ENCODE peak calls at places on chromosomes 5 and 9, in ten cellular contexts. Z, B, F, E, R, T, Y, X, K and O are unnamed samples.

GRCh38 chr5:175035882-175036533 is 311.6 kb downstream of the MSX2 start:
- DNase-seq in R (no peak), T (no peak), X (peak), B (no peak), K (no peak), Z (no peak), E (peak), Y (no peak), F (no peak), O (no peak)

GRCh38 chr5:124951676-124952075 is 205.2 kb upstream of the ZNF608 start:
- DNase-seq in R (no peak), F (no peak), Z (peak), T (no peak), E (no peak), X (no peak), Y (no peak), K (no peak), B (no peak), O (no peak)

GRCh38 chr5:6553986-6554385 is 78.9 kb downstream of the NSUN2 start:
- DNase-seq in X (no peak), F (no peak), E (no peak), Z (no peak), T (no peak), K (no peak), R (no peak), Y (no peak), B (no peak), O (no peak)

GRCh38 chr5:100900142-100900795 is 2.8 kb downstream of the ST8SIA4 start:
- DNase-seq in Z (peak), X (no peak), K (no peak), R (no peak), Y (peak), T (peak), B (peak), E (no peak), F (peak), O (no peak)

GRCh38 chr5:135376961-135377621 is 21.9 kb downstream of the MACROH2A1 start:
- DNase-seq in E (no peak), B (peak), F (no peak), R (no peak), Z (no peak), K (no peak), Y (no peak), X (no peak), T (no peak), O (no peak)

GRCh38 chr9:116860509-116861120 is 173.5 kb downstream of the TRIM32 start:
- DNase-seq in K (peak), Z (peak), F (peak), T (peak), Y (peak), X (peak), E (peak), B (peak), R (peak), O (peak)

GRCh38 chr9:133098104-133098754 is 22.8 kb downstream of the RALGDS start:
- DNase-seq in X (no peak), T (no peak), B (no peak), Y (peak), Z (no peak), F (no peak), E (no peak), R (peak), K (no peak), O (no peak)

GRCh38 chr5:146283344-146283761 is 55.3 kb upstream of the POU4F3 start:
- DNase-seq in E (peak), R (no peak), T (no peak), K (no peak), F (no peak), X (peak), Y (no peak), Z (no peak), B (peak), O (no peak)

DNA sequence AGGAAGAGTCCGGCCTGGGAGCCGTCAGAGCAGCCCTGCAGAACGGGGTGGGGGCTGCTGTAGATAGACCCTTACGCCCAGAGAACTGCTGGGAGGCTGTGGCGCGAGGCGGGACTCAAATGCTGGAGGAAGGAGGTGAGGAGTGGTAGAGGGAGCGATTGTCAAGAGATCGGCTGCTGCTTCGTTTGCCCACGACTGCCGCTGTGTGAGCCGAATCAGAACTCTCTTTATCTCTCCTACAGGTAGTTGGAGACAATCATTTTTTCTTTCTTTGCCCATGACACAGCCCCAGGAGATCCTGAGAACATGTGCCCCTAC is 446 bp downstream of the ZNF79 start:
- DNase-seq in E (no peak), Y (no peak), B (no peak), X (no peak), R (no peak), K (no peak), T (no peak), Z (no peak), F (no peak), O (no peak)
- TF ChIP-seq CTCF in E (no peak), Y (no peak), B (no peak), X (no peak), R (no peak), K (peak), T (no peak), Z (no peak), F (no peak), O (no peak)

GRCh38 chr5:91277840-91278239 is 105.3 kb downstream of the ARRDC3 start:
- DNase-seq in B (no peak), F (no peak), K (no peak), Y (no peak), E (no peak), Z (no peak), R (no peak), X (peak), T (no peak), O (peak)

GRCh38 chr5:91281409-91281808 is 101.7 kb downstream of the ARRDC3 start:
- DNase-seq in K (no peak), F (no peak), Y (no peak), X (peak), B (peak), Z (no peak), R (no peak), E (no peak), T (no peak), O (peak)

GRCh38 chr5:91280942-91281269 is 102.2 kb downstream of the ARRDC3 start:
- DNase-seq in E (no peak), F (no peak), B (no peak), Z (no peak), Y (no peak), K (no peak), X (peak), R (no peak), T (no peak), O (no peak)

GRCh38 chr5:91282210-91282609 is 100.9 kb downstream of the ARRDC3 start:
- DNase-seq in Y (no peak), R (no peak), T (no peak), B (no peak), Z (no peak), X (no peak), K (no peak), F (no peak), E (no peak), O (no peak)

DNA sequence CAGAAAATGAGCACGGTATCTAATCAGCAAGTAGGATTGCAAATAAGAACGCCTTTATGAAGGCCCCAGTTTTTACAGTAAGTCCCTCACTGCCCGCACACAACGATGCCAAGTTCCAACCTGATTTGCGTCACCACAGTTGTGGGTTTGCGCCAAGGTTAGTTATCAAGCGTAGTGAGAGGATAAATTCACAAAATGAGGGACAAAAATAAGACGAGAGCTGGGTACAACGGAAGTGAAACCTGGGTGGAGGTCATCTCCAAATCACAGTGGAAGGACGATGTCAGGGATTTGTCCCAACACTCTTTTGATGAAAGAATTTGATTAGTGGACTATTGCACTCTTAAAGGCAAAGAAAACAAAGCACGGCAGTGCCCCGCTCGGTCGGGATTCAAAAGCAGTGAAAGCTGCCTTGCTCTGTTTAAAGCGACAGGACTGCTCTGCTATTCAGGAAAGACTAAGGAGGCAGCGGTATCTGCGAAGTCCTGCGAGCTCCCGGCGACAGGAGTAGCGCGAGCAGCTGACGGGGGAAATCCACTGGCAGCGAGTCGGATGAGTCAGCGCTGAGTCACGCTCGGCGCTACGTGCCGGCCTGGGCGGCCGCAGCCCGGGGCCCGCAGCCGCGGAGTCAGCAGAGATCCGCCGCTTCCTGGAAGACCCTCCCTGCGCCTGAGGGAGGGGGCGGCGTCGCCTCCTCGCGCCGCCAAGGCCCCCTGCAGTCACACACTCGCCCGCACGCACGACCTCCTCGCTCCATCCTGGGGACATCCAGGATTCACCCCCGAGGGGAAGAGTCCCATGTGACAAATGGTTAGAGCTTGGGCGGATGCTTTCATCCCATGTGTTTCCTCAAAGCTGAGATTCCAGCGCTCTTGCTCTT is 102.8 kb downstream of the ARRDC3 start:
- DNase-seq in Y (peak), B (peak), X (peak), T (peak), R (peak), E (peak), K (peak), F (peak), Z (peak), O (peak)
- TF ChIP-seq POLR2A in Y (peak), B (peak), X (no peak), T (peak), R (no peak), E (peak), K (peak), F (no peak), Z (peak), O (no peak)

GRCh38 chr5:147346006-147346561 is 111.3 kb downstream of the STK32A start:
- DNase-seq in E (no peak), Z (no peak), K (no peak), Y (no peak), R (no peak), B (no peak), X (no peak), T (no peak), F (no peak), O (no peak)
- TF ChIP-seq CTCF in E (no peak), Z (no peak), K (no peak), Y (no peak), R (no peak), B (no peak), X (peak), T (no peak), F (no peak), O (no peak)

GRCh38 chr5:59587489-59588337 is 305.8 kb downstream of the PDE4D start:
- DNase-seq in K (no peak), F (peak), B (peak), E (peak), X (no peak), Z (peak), T (no peak), R (peak), Y (peak), O (peak)
- TF ChIP-seq POLR2A in K (no peak), F (no peak), B (no peak), E (peak), X (no peak), Z (peak), T (no peak), R (no peak), Y (no peak), O (no peak)